ENCODE peak calls at places on chromosomes 12 and 14, in five cellular contexts. One of them, this sample, is unnamed.
A peak's percentile ranks its signal among the peaks of the same experiment; 100 is the strongest.

GRCh38 chr14:24298892-24299254 is 707 bp downstream of the DHRS1 start:
- DNase-seq in K562: peak; percentile 28
- DNase-seq in GM12878: no peak
- DNase-seq in A549: peak; percentile 42
- DNase-seq in HepG2: peak; percentile 82
- DNase-seq in this sample: no peak

GRCh38 chr12:21485998-21486397 is 15.4 kb downstream of the RECQL start:
- DNase-seq in K562: no peak
- DNase-seq in GM12878: no peak
- DNase-seq in A549: no peak
- DNase-seq in HepG2: no peak
- DNase-seq in this sample: no peak

GRCh38 chr12:122064780-122065588 is 13.6 kb upstream of the MLXIP start:
- DNase-seq in K562: peak; percentile 94
- DNase-seq in GM12878: no peak
- DNase-seq in A549: peak; percentile 74
- DNase-seq in HepG2: peak; percentile 69
- DNase-seq in this sample: no peak

GRCh38 chr14:102516531-102517411 is 7.2 kb upstream of the ANKRD9 start:
- DNase-seq in K562: peak; percentile 51
- DNase-seq in GM12878: no peak
- DNase-seq in A549: peak; percentile 58
- DNase-seq in HepG2: peak; percentile 44
- DNase-seq in this sample: peak; percentile 95

GRCh38 chr12:10001141-10001778 is 2.3 kb upstream of the CLEC1B start:
- DNase-seq in K562: no peak
- DNase-seq in GM12878: no peak
- DNase-seq in A549: no peak
- DNase-seq in HepG2: no peak
- DNase-seq in this sample: no peak

GRCh38 chr14:102419276-102419675 is 56.5 kb downstream of the TECPR2 start:
- DNase-seq in K562: no peak
- DNase-seq in GM12878: no peak
- DNase-seq in A549: no peak
- DNase-seq in HepG2: no peak
- DNase-seq in this sample: no peak

GRCh38 chr12:50862316-50862715 is 19.6 kb downstream of the TMPRSS12 start:
- DNase-seq in K562: peak; percentile 18
- DNase-seq in GM12878: no peak
- DNase-seq in A549: peak; percentile 64
- DNase-seq in HepG2: no peak
- DNase-seq in this sample: no peak

GRCh38 chr12:54356951-54357356 is 7.3 kb downstream of the GPR84 start:
- DNase-seq in K562: peak; percentile 60
- DNase-seq in GM12878: no peak
- DNase-seq in A549: no peak
- DNase-seq in HepG2: no peak
- DNase-seq in this sample: peak; percentile 49

GRCh38 chr12:51820721-51821422 is 27.6 kb downstream of the FIGNL2 start:
- DNase-seq in K562: peak; percentile 36
- DNase-seq in GM12878: no peak
- DNase-seq in A549: peak; percentile 86
- DNase-seq in HepG2: no peak
- DNase-seq in this sample: peak; percentile 86

GRCh38 chr12:75529826-75530225 is 18.4 kb upstream of the KRR1 start:
- DNase-seq in K562: no peak
- DNase-seq in GM12878: no peak
- DNase-seq in A549: no peak
- DNase-seq in HepG2: no peak
- DNase-seq in this sample: no peak

GRCh38 chr12:132783917-132784531 is 22.4 kb upstream of the ANKLE2 start:
- DNase-seq in K562: no peak
- DNase-seq in GM12878: no peak
- DNase-seq in A549: no peak
- DNase-seq in HepG2: no peak
- DNase-seq in this sample: no peak

GRCh38 chr12:132873724-132874123 is 13.7 kb downstream of the CHFR start:
- DNase-seq in K562: no peak
- DNase-seq in GM12878: no peak
- DNase-seq in A549: no peak
- DNase-seq in HepG2: no peak
- DNase-seq in this sample: no peak

GRCh38 chr12:56084958-56085543 is 5.1 kb downstream of the ERBB3 start:
- DNase-seq in K562: peak; percentile 82
- DNase-seq in GM12878: no peak
- DNase-seq in A549: peak; percentile 53
- DNase-seq in HepG2: no peak
- DNase-seq in this sample: peak; percentile 75

GRCh38 chr12:27999521-27999920 is 27.0 kb upstream of the PTHLH start:
- DNase-seq in K562: no peak
- DNase-seq in GM12878: no peak
- DNase-seq in A549: no peak
- DNase-seq in HepG2: no peak
- DNase-seq in this sample: no peak

GRCh38 chr14:54627718-54628345 is 60.9 kb downstream of the SAMD4A start:
- DNase-seq in K562: no peak
- DNase-seq in GM12878: peak; percentile 57
- DNase-seq in A549: no peak
- DNase-seq in HepG2: no peak
- DNase-seq in this sample: no peak

GRCh38 chr14:32762886-32763285 is 175.8 kb upstream of the NPAS3 start:
- DNase-seq in K562: no peak
- DNase-seq in GM12878: no peak
- DNase-seq in A549: no peak
- DNase-seq in HepG2: no peak
- DNase-seq in this sample: no peak

GRCh38 chr14:81268016-81268416 is 47.3 kb upstream of the GTF2A1 start:
- DNase-seq in K562: peak; percentile 61
- DNase-seq in GM12878: no peak
- DNase-seq in A549: peak; percentile 31
- DNase-seq in HepG2: peak; percentile 13
- DNase-seq in this sample: no peak

GRCh38 chr14:73276836-73277235 is 39.5 kb downstream of the PAPLN start:
- DNase-seq in K562: no peak
- DNase-seq in GM12878: no peak
- DNase-seq in A549: no peak
- DNase-seq in HepG2: no peak
- DNase-seq in this sample: no peak

GRCh38 chr14:92692822-92693226 is 55.6 kb downstream of the LGMN start:
- DNase-seq in K562: no peak
- DNase-seq in GM12878: no peak
- DNase-seq in A549: peak; percentile 27
- DNase-seq in HepG2: no peak
- DNase-seq in this sample: no peak

GRCh38 chr12:109961201-109961600 is 35.0 kb downstream of the GIT2 start:
- DNase-seq in K562: no peak
- DNase-seq in GM12878: no peak
- DNase-seq in A549: no peak
- DNase-seq in HepG2: no peak
- DNase-seq in this sample: no peak

GRCh38 chr12:107027304-107028053 is 40.5 kb upstream of the MTERF2 start:
- DNase-seq in K562: no peak
- DNase-seq in GM12878: no peak
- DNase-seq in A549: peak; percentile 87
- DNase-seq in HepG2: peak; percentile 66
- DNase-seq in this sample: no peak

GRCh38 chr12:71578694-71579258 is 84.9 kb downstream of the ZFC3H1 start:
- DNase-seq in K562: no peak
- DNase-seq in GM12878: no peak
- DNase-seq in A549: no peak
- DNase-seq in HepG2: no peak
- DNase-seq in this sample: no peak

GRCh38 chr12:8668441-8668840 is 5.8 kb upstream of the MFAP5 start:
- DNase-seq in K562: no peak
- DNase-seq in GM12878: no peak
- DNase-seq in A549: no peak
- DNase-seq in HepG2: no peak
- DNase-seq in this sample: no peak

GRCh38 chr12:57173089-57173488 is 25.7 kb upstream of the LRP1-AS start:
- DNase-seq in K562: peak; percentile 75
- DNase-seq in GM12878: no peak
- DNase-seq in A549: peak; percentile 47
- DNase-seq in HepG2: peak; percentile 51
- DNase-seq in this sample: peak; percentile 19

GRCh38 chr12:124278389-124279101 is 16.3 kb upstream of the RFLNA start:
- DNase-seq in K562: no peak
- DNase-seq in GM12878: no peak
- DNase-seq in A549: no peak
- DNase-seq in HepG2: peak; percentile 91
- DNase-seq in this sample: no peak

GRCh38 chr14:103879118-103879569 is 31.8 kb upstream of the PPP1R13B start:
- DNase-seq in K562: no peak
- DNase-seq in GM12878: no peak
- DNase-seq in A549: no peak
- DNase-seq in HepG2: no peak
- DNase-seq in this sample: no peak

GRCh38 chr14:79325071-79325470 is 886.2 kb downstream of the DIO2 start:
- DNase-seq in K562: no peak
- DNase-seq in GM12878: no peak
- DNase-seq in A549: peak; percentile 4
- DNase-seq in HepG2: no peak
- DNase-seq in this sample: no peak

GRCh38 chr12:62761658-62762057 is 173.3 kb downstream of the PPM1H start:
- DNase-seq in K562: no peak
- DNase-seq in GM12878: no peak
- DNase-seq in A549: no peak
- DNase-seq in HepG2: no peak
- DNase-seq in this sample: no peak

GRCh38 chr12:57127101-57127709 is 1.1 kb upstream of the LRP1 start:
- DNase-seq in K562: peak; percentile 88
- DNase-seq in GM12878: no peak
- DNase-seq in A549: peak; percentile 79
- DNase-seq in HepG2: peak; percentile 84
- DNase-seq in this sample: no peak

GRCh38 chr14:85531594-85532391 is 1.8 kb downstream of the FLRT2 start:
- DNase-seq in K562: no peak
- DNase-seq in GM12878: no peak
- DNase-seq in A549: peak; percentile 79
- DNase-seq in HepG2: no peak
- DNase-seq in this sample: no peak

DNA sequence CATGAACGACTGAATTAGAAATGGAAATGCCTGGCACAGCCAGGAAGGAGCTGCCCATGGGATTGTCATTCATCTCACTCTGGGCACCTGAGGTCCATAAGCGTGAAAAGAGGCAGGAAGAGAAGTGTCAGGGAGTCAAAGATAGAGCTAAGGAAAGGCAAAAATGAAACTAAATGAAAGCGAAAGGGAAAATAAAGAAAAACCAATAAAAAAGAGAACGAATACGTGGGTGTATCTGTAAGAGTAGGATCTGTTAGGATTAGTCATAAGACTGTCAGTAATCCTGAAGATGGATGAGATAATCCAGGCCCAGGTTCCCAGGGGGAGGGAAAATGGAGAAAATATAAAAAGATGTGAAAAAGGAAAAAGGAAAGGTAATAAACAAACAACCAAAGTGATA is 23.5 kb downstream of the MEG3 start:
- DNase-seq in K562: no peak
- DNase-seq in GM12878: no peak
- DNase-seq in A549: no peak
- DNase-seq in HepG2: no peak
- DNase-seq in this sample: no peak
- TF ChIP-seq CHD2 in K562: no peak
- TF ChIP-seq CHD2 in GM12878: no peak
- TF ChIP-seq CHD2 in A549: no peak
- TF ChIP-seq CHD2 in HepG2: no peak
- TF ChIP-seq CHD2 in this sample: no peak

GRCh38 chr12:16303939-16304338 is 26.5 kb upstream of the SLC15A5 start:
- DNase-seq in K562: no peak
- DNase-seq in GM12878: no peak
- DNase-seq in A549: no peak
- DNase-seq in HepG2: no peak
- DNase-seq in this sample: no peak
- TF ChIP-seq CHD2 in K562: no peak
- TF ChIP-seq CHD2 in GM12878: no peak
- TF ChIP-seq CHD2 in A549: no peak
- TF ChIP-seq CHD2 in HepG2: no peak
- TF ChIP-seq CHD2 in this sample: no peak

GRCh38 chr12:78194448-78194847 is 363.8 kb downstream of the NAV3 start:
- DNase-seq in K562: no peak
- DNase-seq in GM12878: no peak
- DNase-seq in A549: no peak
- DNase-seq in HepG2: no peak
- DNase-seq in this sample: no peak

GRCh38 chr12:78187741-78188140 is 357.0 kb downstream of the NAV3 start:
- DNase-seq in K562: no peak
- DNase-seq in GM12878: no peak
- DNase-seq in A549: no peak
- DNase-seq in HepG2: no peak
- DNase-seq in this sample: no peak

GRCh38 chr12:78189656-78190055 is 359.0 kb downstream of the NAV3 start:
- DNase-seq in K562: no peak
- DNase-seq in GM12878: no peak
- DNase-seq in A549: no peak
- DNase-seq in HepG2: no peak
- DNase-seq in this sample: no peak

GRCh38 chr12:78191611-78192010 is 360.9 kb downstream of the NAV3 start:
- DNase-seq in K562: no peak
- DNase-seq in GM12878: no peak
- DNase-seq in A549: no peak
- DNase-seq in HepG2: no peak
- DNase-seq in this sample: no peak

GRCh38 chr12:78192979-78193378 is 362.3 kb downstream of the NAV3 start:
- DNase-seq in K562: no peak
- DNase-seq in GM12878: no peak
- DNase-seq in A549: no peak
- DNase-seq in HepG2: no peak
- DNase-seq in this sample: no peak
- TF ChIP-seq CHD2 in K562: no peak
- TF ChIP-seq CHD2 in GM12878: no peak
- TF ChIP-seq CHD2 in A549: no peak
- TF ChIP-seq CHD2 in HepG2: no peak
- TF ChIP-seq CHD2 in this sample: no peak

DNA sequence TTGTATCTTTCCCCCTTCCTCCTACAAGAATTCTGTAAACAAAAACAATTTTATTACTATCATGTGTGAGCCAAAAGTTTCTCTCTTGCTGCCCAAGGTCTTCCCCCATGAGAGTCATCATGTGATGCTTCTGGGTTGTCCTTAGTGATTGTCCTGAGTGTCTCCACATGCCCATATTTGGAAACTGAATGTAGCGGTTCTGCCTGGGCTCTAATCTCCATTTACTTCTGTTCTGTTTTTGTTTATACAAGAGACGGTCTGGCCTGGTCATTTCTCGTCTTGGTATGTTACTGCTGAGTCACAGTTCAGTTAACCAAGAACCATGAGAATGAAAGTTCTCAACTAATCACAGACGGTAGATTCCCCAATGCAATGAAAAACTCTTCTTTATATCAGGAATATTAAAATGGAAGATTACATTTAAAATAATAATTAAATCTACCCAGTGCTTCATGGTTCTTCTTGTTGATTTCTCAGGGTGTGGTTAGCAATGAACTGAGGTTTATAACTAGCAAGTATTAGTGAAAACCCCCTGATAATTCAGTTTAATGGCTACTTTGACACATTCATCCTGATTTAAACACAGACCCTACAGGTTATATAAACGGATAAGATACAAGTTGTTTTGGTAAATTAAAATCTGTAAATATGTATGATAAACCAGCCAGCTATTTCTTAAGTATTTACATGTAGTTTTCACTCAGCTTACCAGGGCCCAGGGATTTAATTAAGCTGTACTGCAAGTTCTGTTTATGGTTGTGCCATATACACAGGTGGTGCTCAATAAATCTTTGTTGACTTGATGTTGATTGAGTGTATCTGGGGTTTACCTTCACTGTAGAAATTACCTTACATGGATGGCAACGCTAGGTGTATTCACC is 81.1 kb downstream of the PELI2 start:
- DNase-seq in K562: peak; percentile 87
- DNase-seq in GM12878: peak; percentile 32
- DNase-seq in A549: peak; percentile 95
- DNase-seq in HepG2: no peak
- DNase-seq in this sample: no peak
- TF ChIP-seq CHD2 in K562: no peak
- TF ChIP-seq CHD2 in GM12878: no peak
- TF ChIP-seq CHD2 in A549: no peak
- TF ChIP-seq CHD2 in HepG2: no peak
- TF ChIP-seq CHD2 in this sample: no peak